ENCODE peak calls at places on chromosome 21, in five cellular contexts. K is astrocyte of the spinal cord, A is AG04450, N is adipocyte, P is fibroblast of mammary gland. F is an unnamed sample.

GRCh38 chr21:45260191-45260795 is 27.4 kb downstream of the POFUT2 start:
- DNase-seq in K (no peak), A (no peak), N (no peak), P (no peak), F (no peak)

GRCh38 chr21:44000360-44000759 is 11.7 kb upstream of the TRAPPC10 start:
- DNase-seq in K (no peak), A (no peak), N (no peak), P (no peak), F (no peak)

GRCh38 chr21:45270306-45270821 is 17.3 kb downstream of the POFUT2 start:
- DNase-seq in K (no peak), A (no peak), N (no peak), P (no peak), F (no peak)

GRCh38 chr21:45104560-45104959 is 30.2 kb downstream of the ADARB1 start:
- DNase-seq in K (no peak), A (no peak), N (no peak), P (no peak), F (no peak)

GRCh38 chr21:35222541-35222941 is 173.4 kb upstream of the RUNX1 start:
- DNase-seq in K (no peak), A (no peak), N (no peak), P (no peak), F (no peak)

GRCh38 chr21:34047835-34048234 is 25.5 kb upstream of the MRPS6 start:
- DNase-seq in K (no peak), A (no peak), N (no peak), P (no peak), F (no peak)

GRCh38 chr21:32940079-32941014 is 85.4 kb upstream of the OLIG2 start:
- DNase-seq in K (peak; percentile 35), A (peak; percentile 3), N (peak; percentile 62), P (peak; percentile 46), F (peak; percentile 49)

GRCh38 chr21:29074783-29075182 is 1.3 kb upstream of the CCT8 start:
- DNase-seq in K (no peak), A (no peak), N (no peak), P (no peak), F (no peak)

GRCh38 chr21:44434568-44434925 is 20.8 kb upstream of the LRRC3 start:
- DNase-seq in K (no peak), A (no peak), N (no peak), P (no peak), F (no peak)

GRCh38 chr21:25567472-25567871 is 39.8 kb downstream of the MRPL39 start:
- DNase-seq in K (no peak), A (no peak), N (no peak), P (no peak), F (no peak)
- H3K4me3 ChIP-seq in K (no peak overlapping the region), A (no peak overlapping the region), N (no peak overlapping the region), P (no peak overlapping the region), F (no peak overlapping the region)

DNA sequence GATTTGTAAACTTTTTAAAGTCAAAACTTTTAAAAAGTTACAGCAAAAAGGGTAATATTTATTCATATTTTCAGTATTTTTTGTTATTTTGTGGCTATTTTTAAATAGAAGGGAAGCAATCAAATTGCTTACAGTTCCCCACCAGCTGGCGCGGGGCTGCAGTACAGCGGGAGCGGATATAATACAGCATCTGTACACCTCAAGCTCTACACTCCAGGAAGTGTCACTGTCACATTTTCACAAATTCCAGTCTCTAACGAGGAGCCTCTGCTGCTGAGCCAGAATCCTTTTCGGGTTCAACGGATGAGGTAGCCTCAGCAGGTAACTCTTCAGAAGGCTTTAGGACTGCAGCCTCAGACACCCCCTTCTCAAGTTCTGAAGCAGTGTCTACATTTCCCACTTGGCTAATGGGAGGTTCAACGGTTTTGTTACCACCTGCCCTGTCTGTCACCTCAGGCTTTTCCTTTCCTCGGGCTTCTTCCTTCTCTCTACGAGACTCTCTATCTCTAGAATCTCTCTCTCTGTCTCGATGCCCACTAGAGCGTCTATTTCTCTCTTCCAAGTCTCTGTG is 11.7 kb downstream of the SOD1 start:
- DNase-seq in K (no peak), A (no peak), N (no peak), P (no peak), F (no peak)
- H3K4me3 ChIP-seq in K (no peak overlapping the region), A (no peak overlapping the region), N (no peak overlapping the region), P (no peak overlapping the region), F (no peak overlapping the region)

DNA sequence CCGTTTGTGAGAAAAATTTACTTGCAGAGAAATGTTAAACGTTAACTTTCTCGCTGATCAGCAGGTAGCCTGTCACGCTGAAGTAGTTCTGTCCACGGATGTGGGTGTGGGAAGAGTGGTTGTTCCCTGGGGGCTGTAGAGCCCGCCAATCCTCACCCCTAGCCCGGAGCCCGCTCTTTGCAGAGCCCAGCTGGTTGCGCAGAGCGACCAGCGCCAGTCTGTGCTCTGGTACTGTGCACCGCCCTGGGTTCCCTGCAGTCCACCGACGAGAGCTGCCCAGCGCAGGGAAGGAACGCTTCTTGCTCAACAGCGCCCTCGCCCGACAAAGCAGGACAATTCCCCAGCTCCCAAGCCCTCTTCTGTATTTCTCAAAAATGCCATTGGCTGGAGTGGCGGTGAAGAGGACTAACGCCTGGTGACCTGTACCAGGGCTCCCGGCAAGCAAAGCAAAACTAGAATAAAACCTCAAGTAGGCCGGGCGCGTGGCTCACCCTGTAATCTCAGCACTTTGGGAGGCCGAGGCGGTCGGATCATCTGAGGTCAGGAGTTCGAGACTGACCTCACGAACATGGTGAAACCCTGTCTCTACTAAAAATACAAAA is 3.3 kb downstream of the RIPPLY3 start:
- DNase-seq in K (peak; percentile 83), A (peak; percentile 49), N (peak; percentile 78), P (peak; percentile 81), F (peak; percentile 90)
- H3K4me3 ChIP-seq in K (peak overlapping the region; percentile 40), A (peak overlapping the region; percentile 48), N (peak overlapping the region; percentile 72), P (peak overlapping the region; percentile 26), F (peak overlapping the region; percentile 52)

GRCh38 chr21:37627561-37627960 is 261.0 kb downstream of the DYRK1A start:
- DNase-seq in K (no peak), A (no peak), N (no peak), P (no peak), F (no peak)

GRCh38 chr21:37636152-37636860 is 269.7 kb downstream of the DYRK1A start:
- DNase-seq in K (peak; percentile 56), A (peak; percentile 16), N (peak; percentile 84), P (peak; percentile 48), F (peak; percentile 61)

GRCh38 chr21:37627074-37627473 is 260.5 kb downstream of the DYRK1A start:
- DNase-seq in K (no peak), A (no peak), N (no peak), P (no peak), F (no peak)

GRCh38 chr21:37628362-37628761 is 261.8 kb downstream of the DYRK1A start:
- DNase-seq in K (no peak), A (no peak), N (no peak), P (no peak), F (no peak)

GRCh38 chr21:37631319-37632117 is 264.9 kb downstream of the DYRK1A start:
- DNase-seq in K (no peak), A (no peak), N (no peak), P (no peak), F (no peak)
- H3K4me3 ChIP-seq in K (no peak overlapping the region), A (no peak overlapping the region), N (no peak overlapping the region), P (no peak overlapping the region), F (no peak overlapping the region)

GRCh38 chr21:41363370-41364270 is 1.8 kb downstream of the MX2 start:
- DNase-seq in K (no peak), A (no peak), N (no peak), P (no peak), F (no peak)
- H3K4me3 ChIP-seq in K (no peak overlapping the region), A (no peak overlapping the region), N (peak overlapping the region; percentile 79), P (no peak overlapping the region), F (no peak overlapping the region)

DNA sequence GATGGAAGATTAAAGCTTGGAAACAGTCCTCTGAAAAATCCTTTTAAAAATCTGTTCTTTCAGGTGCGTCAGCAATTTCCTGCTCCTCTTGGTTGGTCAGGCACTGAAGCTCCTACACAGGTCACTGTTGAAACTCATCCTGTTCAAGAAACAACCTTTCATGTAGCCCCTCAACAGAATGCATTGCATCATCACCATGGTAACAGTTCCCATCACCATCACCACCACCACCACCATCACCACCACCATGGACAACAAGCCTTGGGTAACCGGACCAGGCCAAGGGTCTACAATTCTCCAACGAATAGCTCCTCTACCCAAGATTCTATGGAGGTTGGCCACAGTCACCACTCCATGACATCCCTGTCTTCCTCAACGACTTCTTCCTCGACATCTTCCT is 145.3 kb downstream of the DYRK1A start:
- DNase-seq in K (no peak), A (no peak), N (no peak), P (no peak), F (no peak)
- H3K4me3 ChIP-seq in K (no peak overlapping the region), A (no peak overlapping the region), N (no peak overlapping the region), P (no peak overlapping the region), F (no peak overlapping the region)

GRCh38 chr21:46668381-46668780 is 32.9 kb downstream of the PRMT2 start:
- DNase-seq in K (no peak), A (no peak), N (no peak), P (no peak), F (no peak)
- H3K4me3 ChIP-seq in K (peak overlapping the region; percentile 55), A (peak overlapping the region; percentile 62), N (peak overlapping the region; percentile 83), P (peak overlapping the region; percentile 54), F (peak overlapping the region; percentile 64)